ENCODE peak calls at places on chromosomes 16 and 17, in six cellular contexts. X is K562, J is DND-41, Z is neural progenitor cell, V is HCT116, A is hepatocyte. I is an unnamed sample.

GRCh38 chr16:9681556-9681955 is 500.7 kb downstream of the GRIN2A start:
- DNase-seq in X (no peak), J (no peak), Z (peak; percentile 37), V (no peak), A (no peak), I (no peak)

GRCh38 chr17:45325810-45326209 is 9.0 kb upstream of the MAP3K14 start:
- DNase-seq in X (no peak), J (no peak), Z (no peak), V (no peak), A (no peak), I (no peak)

GRCh38 chr16:85699628-85700027 is 10.9 kb upstream of the GINS2 start:
- DNase-seq in X (peak; percentile 40), J (no peak), Z (no peak), V (no peak), A (no peak), I (peak; percentile 52)

GRCh38 chr16:27677300-27677699 is 127.4 kb downstream of the KATNIP start:
- DNase-seq in X (no peak), J (no peak), Z (no peak), V (no peak), A (no peak), I (no peak)

GRCh38 chr16:65689726-65690125 is 567.9 kb upstream of the CDH11 start:
- DNase-seq in X (no peak), J (no peak), Z (no peak), V (no peak), A (no peak), I (no peak)

GRCh38 chr17:10754109-10754508 is 24.3 kb upstream of the TMEM220 start:
- DNase-seq in X (peak; percentile 18), J (peak; percentile 49), Z (peak; percentile 76), V (peak; percentile 51), A (peak; percentile 44), I (peak; percentile 59)

GRCh38 chr17:9522074-9522473 is 53.5 kb downstream of the STX8 start:
- DNase-seq in X (peak; percentile 52), J (peak; percentile 35), Z (peak; percentile 75), V (no peak), A (peak; percentile 62), I (peak; percentile 71)

GRCh38 chr17:36188891-36189306 is 7.7 kb downstream of the CCL3L1 start:
- DNase-seq in X (no peak), J (peak; percentile 93), Z (no peak), V (no peak), A (no peak), I (no peak)

GRCh38 chr17:78759203-78759968 is 22.7 kb downstream of the CYTH1 start:
- DNase-seq in X (peak; percentile 47), J (peak; percentile 83), Z (no peak), V (no peak), A (peak; percentile 52), I (no peak)

GRCh38 chr16:72990003-72990521 is 57.9 kb downstream of the ZFHX3 start:
- DNase-seq in X (no peak), J (no peak), Z (peak; percentile 45), V (peak; percentile 31), A (peak; percentile 53), I (peak; percentile 87)

DNA sequence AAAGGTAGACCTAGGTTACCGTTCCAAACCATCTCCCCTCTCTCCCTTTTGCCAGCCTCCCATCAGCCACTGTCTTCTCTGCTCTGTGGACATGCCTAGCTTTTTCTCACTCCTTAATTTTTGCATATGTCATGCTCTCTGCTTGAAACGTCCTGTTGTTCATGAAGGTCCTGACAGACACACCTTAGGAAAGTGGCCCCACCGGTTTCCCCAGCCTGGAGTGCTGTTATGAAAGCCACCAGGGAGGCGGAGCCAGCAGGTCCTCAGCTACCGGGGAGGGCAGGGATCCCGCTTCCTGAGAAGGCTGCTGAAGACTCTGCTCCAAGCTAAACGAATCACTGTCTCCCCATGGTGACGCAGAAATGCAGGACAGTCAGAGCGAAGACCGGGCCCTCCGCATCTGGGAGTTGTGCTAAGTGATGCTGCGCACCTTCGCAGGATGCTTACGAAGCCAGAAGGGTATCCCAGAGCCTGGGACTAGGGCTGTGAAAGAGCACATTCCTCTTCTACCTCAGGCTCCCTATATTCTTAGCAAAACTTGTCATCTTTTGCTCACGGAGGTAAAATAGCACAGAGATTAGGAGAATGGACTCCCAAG is 2.3 kb upstream of the SLC16A11 start:
- DNase-seq in X (no peak), J (no peak), Z (peak; percentile 54), V (peak; percentile 71), A (peak; percentile 91), I (no peak)
- H3K4me3 ChIP-seq in X (no peak overlapping the region), J (no peak overlapping the region), Z (peak overlapping the region; percentile 50), V (peak overlapping the region; percentile 49), A (no peak overlapping the region), I (peak overlapping the region; percentile 9)

GRCh38 chr16:56629531-56629930 is 2.9 kb upstream of the MT1M start:
- DNase-seq in X (no peak), J (no peak), Z (no peak), V (no peak), A (no peak), I (no peak)
- TF ChIP-seq EZH2 in X (no peak), J (no peak), Z (no peak), V (no peak), A (no peak), I (no peak)

GRCh38 chr16:24848065-24848464 is 2.3 kb downstream of the SLC5A11 start:
- DNase-seq in X (no peak), J (no peak), Z (no peak), V (peak; percentile 24), A (no peak), I (no peak)

GRCh38 chr16:24851700-24852099 is 5.9 kb downstream of the SLC5A11 start:
- DNase-seq in X (no peak), J (no peak), Z (no peak), V (no peak), A (no peak), I (no peak)

GRCh38 chr16:24847358-24847664 is 1.5 kb downstream of the SLC5A11 start:
- DNase-seq in X (no peak), J (no peak), Z (no peak), V (no peak), A (no peak), I (no peak)

GRCh38 chr16:24850289-24850931 is 4.6 kb downstream of the SLC5A11 start:
- DNase-seq in X (no peak), J (no peak), Z (no peak), V (no peak), A (no peak), I (no peak)

DNA sequence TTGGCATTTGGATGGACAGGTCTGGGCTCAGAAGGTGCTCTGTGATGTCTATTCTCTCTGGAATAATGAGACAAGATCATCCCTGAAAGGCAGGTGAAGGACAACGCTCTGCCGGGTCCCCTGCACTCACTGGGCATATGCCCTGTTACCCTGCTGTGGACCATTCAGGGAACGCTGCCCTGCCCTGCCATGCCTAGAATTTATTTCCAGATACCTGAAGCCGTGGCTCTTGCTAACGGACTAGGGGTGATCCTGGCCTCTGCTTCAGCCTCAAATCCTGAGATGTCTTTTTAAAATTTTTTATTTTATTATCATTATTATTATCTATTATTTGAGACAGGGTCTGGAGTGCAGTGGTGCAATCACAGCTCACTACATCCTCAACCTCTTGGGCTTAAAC is 3.9 kb downstream of the SLC5A11 start:
- DNase-seq in X (no peak), J (no peak), Z (no peak), V (no peak), A (no peak), I (no peak)
- TF ChIP-seq CTCF in X (no peak), J (no peak), Z (no peak), V (no peak), A (no peak), I (no peak)

DNA sequence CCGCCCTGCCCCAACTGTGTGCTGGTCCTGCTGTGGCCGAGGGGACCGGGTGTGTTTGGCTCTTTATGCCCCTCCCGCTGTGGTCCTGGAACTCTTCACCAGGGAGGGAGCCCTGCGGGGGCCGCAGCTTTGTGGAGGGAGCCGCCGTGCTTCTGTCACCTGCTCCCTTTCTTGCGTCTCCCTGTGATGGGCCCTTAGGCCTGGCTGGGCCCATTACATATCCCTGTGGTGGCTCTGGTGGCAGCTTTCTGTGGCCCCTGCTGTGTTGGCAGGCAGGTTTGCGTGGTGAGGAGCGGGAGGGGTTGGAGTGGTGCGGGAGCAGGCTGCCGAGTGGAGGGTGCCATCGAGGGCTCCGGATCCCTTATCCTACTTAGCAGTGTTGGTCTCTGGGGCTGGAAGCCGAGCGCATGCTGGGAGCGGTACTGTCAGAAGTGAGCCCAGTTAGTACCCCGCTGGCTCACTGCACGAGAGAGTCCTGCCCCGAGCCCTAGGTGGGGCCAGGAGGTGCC is 60.4 kb downstream of the PDPK1 start:
- DNase-seq in X (no peak), J (no peak), Z (no peak), V (no peak), A (no peak), I (no peak)
- H3K4me3 ChIP-seq in X (no peak overlapping the region), J (no peak overlapping the region), Z (no peak overlapping the region), V (no peak overlapping the region), A (no peak overlapping the region), I (no peak overlapping the region)

GRCh38 chr16:12829096-12829888 is 25.6 kb upstream of the CPPED1 start:
- DNase-seq in X (no peak), J (no peak), Z (no peak), V (no peak), A (no peak), I (no peak)
- TF ChIP-seq EZH2 in X (no peak), J (no peak), Z (no peak), V (no peak), A (no peak), I (no peak)

DNA sequence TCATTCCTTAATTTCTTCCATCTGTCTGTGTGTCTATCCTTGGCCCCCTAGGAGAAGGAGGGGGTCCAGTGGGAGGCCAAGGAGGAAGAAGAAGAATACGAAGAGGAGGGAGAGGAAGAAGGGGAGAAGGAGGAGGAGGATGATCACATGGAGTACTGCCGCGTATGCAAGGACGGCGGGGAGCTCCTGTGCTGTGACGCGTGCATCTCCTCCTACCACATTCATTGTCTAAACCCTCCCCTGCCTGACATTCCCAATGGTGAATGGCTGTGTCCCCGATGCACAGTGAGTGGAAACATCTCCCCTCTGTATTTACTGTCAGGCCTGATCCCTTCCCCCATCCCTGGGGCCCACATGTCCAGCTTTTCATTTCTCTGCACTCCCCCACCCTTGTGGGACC is 6.3 kb downstream of the CHD3 start:
- DNase-seq in X (no peak), J (no peak), Z (no peak), V (no peak), A (no peak), I (no peak)
- TF ChIP-seq CTCF in X (no peak), J (no peak), Z (no peak), V (no peak), A (no peak), I (no peak)

GRCh38 chr16:4613636-4614570 is 785 bp downstream of the UBALD1 start:
- DNase-seq in X (no peak), J (peak; percentile 45), Z (peak; percentile 70), V (no peak), A (peak; percentile 68), I (peak; percentile 48)
- H3K4me3 ChIP-seq in X (peak overlapping the region; percentile 94), J (peak overlapping the region; percentile 66), Z (peak overlapping the region; percentile 76), V (peak overlapping the region; percentile 79), A (peak overlapping the region; percentile 94), I (peak overlapping the region; percentile 95)

DNA sequence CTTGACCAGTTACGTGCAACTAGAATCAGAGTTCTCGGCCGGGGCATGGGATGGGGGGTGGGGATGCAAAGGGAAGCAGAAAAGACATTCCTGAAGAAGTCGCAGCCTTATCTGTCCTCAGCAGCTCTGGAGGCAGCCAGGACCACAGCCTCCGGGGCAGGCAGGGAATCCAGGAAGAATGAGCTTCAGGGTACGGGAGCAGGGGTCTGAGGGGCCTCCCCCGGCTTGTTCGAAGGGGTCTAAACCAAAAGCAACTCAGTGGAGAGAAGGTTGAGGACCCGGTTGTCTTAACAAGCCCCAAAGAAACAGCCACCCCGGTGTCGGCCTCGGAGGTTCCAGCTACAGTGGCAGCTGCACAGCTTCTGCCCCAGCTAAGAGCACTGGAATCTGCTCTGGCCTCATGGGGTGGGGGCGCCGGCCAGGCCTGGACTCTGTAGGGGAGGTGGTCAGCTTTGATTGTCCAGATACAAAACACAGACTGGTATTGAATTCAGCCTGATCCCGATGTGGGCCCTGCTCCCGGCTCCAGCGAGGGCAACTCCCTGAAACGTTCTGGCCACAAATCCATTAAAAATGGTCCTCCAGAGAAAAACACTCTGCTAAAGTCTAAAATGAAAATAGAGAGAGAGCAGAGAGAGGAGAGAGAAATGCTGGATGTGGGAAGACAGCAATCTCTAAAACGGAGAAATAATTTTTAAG is 7.7 kb downstream of the HOXB4 start:
- DNase-seq in X (peak; percentile 60), J (no peak), Z (no peak), V (no peak), A (no peak), I (no peak)
- TF ChIP-seq EZH2 in X (no peak), J (no peak), Z (peak; percentile 95), V (no peak), A (peak; percentile 72), I (no peak)